ENCODE peak calls at places on chromosomes 12 and 14, in six cellular contexts. D is HCT116, K is K562, H is GM12878, B is NT2/D1, F is H1. M is an unnamed sample.

GRCh38 chr12:52903285-52903854 is 1.5 kb downstream of the KRT8 start:
- DNase-seq in D (no peak), K (peak; percentile 91), H (no peak), B (peak; percentile 82), F (peak; percentile 91), M (peak; percentile 69)

GRCh38 chr12:101697930-101698781 is 716 bp downstream of the CHPT1 start:
- DNase-seq in D (no peak), K (peak; percentile 49), H (no peak), B (peak; percentile 11), F (no peak), M (peak; percentile 22)

GRCh38 chr12:92297932-92298681 is 152.5 kb upstream of the BTG1 start:
- DNase-seq in D (no peak), K (no peak), H (no peak), B (no peak), F (no peak), M (no peak)

GRCh38 chr14:101072945-101073597 is 169.5 kb upstream of the RTL1 start:
- DNase-seq in D (peak; percentile 92), K (peak; percentile 63), H (no peak), B (peak; percentile 75), F (peak; percentile 59), M (peak; percentile 77)

GRCh38 chr12:47088021-47088944 is 8.5 kb upstream of the AMIGO2 start:
- DNase-seq in D (no peak), K (no peak), H (no peak), B (no peak), F (no peak), M (peak; percentile 53)

GRCh38 chr14:23299558-23299957 is 3.1 kb downstream of the PPP1R3E start:
- DNase-seq in D (no peak), K (peak; percentile 67), H (no peak), B (no peak), F (no peak), M (peak; percentile 87)

GRCh38 chr14:58292192-58292591 is 6.2 kb upstream of the ARID4A start:
- DNase-seq in D (no peak), K (no peak), H (no peak), B (no peak), F (no peak), M (no peak)

GRCh38 chr14:67998804-67999203 is 179.2 kb downstream of the RAD51B start:
- DNase-seq in D (no peak), K (no peak), H (no peak), B (no peak), F (no peak), M (no peak)

GRCh38 chr12:1384910-1385309 is 209.5 kb downstream of the FBXL14 start:
- DNase-seq in D (no peak), K (no peak), H (no peak), B (no peak), F (no peak), M (no peak)

GRCh38 chr14:100049220-100049619 is 16.0 kb upstream of the EVL start:
- DNase-seq in D (no peak), K (no peak), H (no peak), B (no peak), F (no peak), M (peak; percentile 26)

DNA sequence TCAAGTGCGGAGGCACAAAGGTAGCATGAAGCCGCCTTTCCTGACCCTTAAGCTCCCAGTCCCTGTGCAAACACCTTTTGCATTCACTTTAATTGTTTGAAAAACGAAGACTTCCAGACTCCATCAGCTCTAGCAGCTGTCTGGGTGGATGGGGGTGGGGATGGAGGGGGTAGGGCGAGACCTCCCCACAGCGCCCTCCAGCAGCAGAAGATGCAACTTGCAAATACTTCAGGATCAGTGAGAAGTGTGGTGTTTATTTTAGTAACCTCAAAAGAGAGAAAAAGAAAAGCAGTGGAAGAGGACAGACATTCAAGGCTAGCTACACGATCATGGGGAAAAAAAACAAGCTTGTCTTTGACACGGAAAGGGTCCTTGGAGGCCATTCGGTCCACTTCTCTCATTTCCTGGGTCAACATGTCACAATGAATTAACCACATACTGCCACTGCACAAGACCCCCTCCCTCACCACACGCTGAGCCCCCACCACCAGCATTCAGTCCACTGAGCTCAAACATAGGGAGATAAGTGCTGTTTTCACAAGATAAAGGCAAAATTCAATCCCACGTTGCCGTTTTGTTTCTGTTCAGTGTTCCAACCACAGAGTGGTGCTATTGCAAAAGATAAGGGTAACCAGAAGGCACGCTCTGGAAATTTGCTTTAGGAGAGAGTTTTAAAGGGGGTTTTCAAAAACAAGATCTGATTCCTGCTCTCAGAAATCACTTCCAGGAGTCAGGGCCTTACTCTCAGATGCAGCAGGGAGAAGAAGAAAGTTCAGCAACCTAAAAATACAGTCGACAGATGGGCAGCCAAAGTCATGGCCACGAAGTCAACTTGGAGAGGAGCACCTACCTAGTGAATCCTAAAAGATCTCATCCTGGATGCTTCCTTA is 3.3 kb upstream of the NTF3 start:
- DNase-seq in D (no peak), K (peak; percentile 9), H (no peak), B (no peak), F (peak; percentile 57), M (no peak)
- TF ChIP-seq ZNF274 in D (no peak), K (no peak), H (no peak), B (no peak), F (no peak), M (no peak)

GRCh38 chr14:94751321-94751720 is 18.6 kb downstream of the GSC start:
- DNase-seq in D (no peak), K (no peak), H (no peak), B (no peak), F (no peak), M (no peak)

GRCh38 chr14:94746131-94746530 is 23.8 kb downstream of the GSC start:
- DNase-seq in D (no peak), K (no peak), H (no peak), B (no peak), F (no peak), M (no peak)

GRCh38 chr14:94750371-94750770 is 19.5 kb downstream of the GSC start:
- DNase-seq in D (no peak), K (no peak), H (no peak), B (no peak), F (no peak), M (no peak)

GRCh38 chr14:94751956-94752355 is 18.0 kb downstream of the GSC start:
- DNase-seq in D (no peak), K (no peak), H (no peak), B (no peak), F (no peak), M (no peak)

GRCh38 chr14:94748667-94749347 is 21.1 kb downstream of the GSC start:
- DNase-seq in D (peak; percentile 59), K (peak; percentile 16), H (no peak), B (no peak), F (peak; percentile 75), M (peak; percentile 21)
- TF ChIP-seq ZNF274 in D (no peak), K (no peak), H (no peak), B (no peak), F (no peak), M (no peak)

GRCh38 chr12:56220611-56221232 is 1.0 kb downstream of the RNF41 start:
- DNase-seq in D (no peak), K (peak; percentile 30), H (peak; percentile 30), B (no peak), F (no peak), M (no peak)
- TF ChIP-seq ZNF274 in D (no peak), K (no peak), H (no peak), B (no peak), F (no peak), M (no peak)

GRCh38 chr12:95220190-95220589 is 2.6 kb downstream of the VEZT start:
- DNase-seq in D (no peak), K (no peak), H (no peak), B (no peak), F (no peak), M (no peak)
- TF ChIP-seq ZNF274 in D (no peak), K (no peak), H (no peak), B (no peak), F (no peak), M (no peak)

DNA sequence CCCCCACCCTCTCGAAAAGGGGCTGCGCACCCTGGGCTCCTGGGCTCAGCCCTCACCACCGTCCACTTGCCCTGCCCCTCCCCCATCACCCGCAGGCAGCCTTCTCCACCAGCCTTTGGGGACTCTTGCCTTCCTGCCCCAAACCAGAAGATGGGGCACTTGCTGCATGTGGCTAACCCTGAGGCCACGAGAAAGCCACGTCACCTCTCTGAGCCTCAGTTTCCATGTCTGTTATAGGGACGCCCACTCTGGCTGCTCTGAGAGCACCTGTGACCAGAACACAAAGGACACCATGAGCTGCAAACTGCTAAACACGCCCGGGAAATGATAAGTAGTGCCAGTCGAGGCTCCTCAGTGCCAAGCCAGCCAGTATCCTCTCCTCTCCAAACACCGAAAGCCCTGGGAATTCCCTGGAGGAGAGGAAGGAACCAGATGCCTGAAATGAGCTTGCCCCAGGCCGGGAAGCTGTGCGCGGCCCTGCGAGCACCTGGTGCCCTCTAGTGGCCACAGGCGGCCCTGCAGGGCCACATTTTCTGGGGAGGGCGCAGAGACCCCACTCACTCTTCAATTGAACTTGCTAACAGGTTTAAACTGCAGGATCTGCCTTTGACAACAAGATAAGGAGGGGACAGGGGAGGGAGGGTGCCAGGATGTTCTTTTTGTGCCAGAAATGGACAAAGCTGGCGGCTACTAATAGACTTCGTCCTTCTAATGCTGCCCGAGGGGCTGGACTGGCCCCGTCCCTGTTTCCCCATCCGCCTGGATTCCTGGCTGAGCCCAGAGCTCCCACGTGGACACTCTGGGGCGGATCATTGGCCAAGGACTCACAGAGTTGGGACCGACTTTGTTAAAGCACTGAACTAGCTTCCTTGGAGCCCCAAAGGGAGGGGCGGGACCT is 10.2 kb upstream of the SERPINA9 start:
- DNase-seq in D (peak; percentile 22), K (peak; percentile 16), H (no peak), B (peak; percentile 58), F (peak; percentile 94), M (peak; percentile 48)
- TF ChIP-seq ZNF274 in D (no peak), K (no peak), H (no peak), B (no peak), F (no peak), M (no peak)

GRCh38 chr14:104659146-104659545 is 30.3 kb upstream of the INF2 start:
- DNase-seq in D (no peak), K (no peak), H (no peak), B (no peak), F (no peak), M (no peak)
- TF ChIP-seq ZNF274 in D (no peak), K (no peak), H (no peak), B (no peak), F (no peak), M (no peak)

GRCh38 chr12:43072431-43072830 is 479.6 kb downstream of the ADAMTS20 start:
- DNase-seq in D (no peak), K (no peak), H (no peak), B (no peak), F (no peak), M (no peak)

GRCh38 chr12:43066471-43066870 is 476.9 kb upstream of the PRICKLE1 start:
- DNase-seq in D (no peak), K (no peak), H (no peak), B (no peak), F (no peak), M (no peak)

GRCh38 chr12:43069768-43070221 is 480.2 kb upstream of the PRICKLE1 start:
- DNase-seq in D (no peak), K (no peak), H (peak; percentile 3), B (no peak), F (no peak), M (no peak)
- TF ChIP-seq ZNF274 in D (no peak), K (no peak), H (no peak), B (no peak), F (no peak), M (no peak)

GRCh38 chr14:50039734-50040400 is 76.5 kb downstream of the VCPKMT start:
- DNase-seq in D (no peak), K (no peak), H (no peak), B (no peak), F (no peak), M (peak; percentile 39)
- TF ChIP-seq ZNF274 in D (no peak), K (no peak), H (no peak), B (no peak), F (no peak), M (no peak)

M was measured in HepG2.